ENCODE peak calls at places on chromosomes 16 and 17, in seven cellular contexts. F, P, O, A, I, X and M are unnamed samples.

GRCh38 chr16:529012-529575 is 1.6 kb downstream of the CAPN15 start:
- DNase-seq in F (peak; percentile 60), P (no peak), O (no peak), A (no peak), I (peak; percentile 30), X (no peak), M (no peak)

GRCh38 chr17:10135539-10136257 is 62.7 kb downstream of the GAS7 start:
- DNase-seq in F (peak; percentile 41), P (no peak), O (no peak), A (peak; percentile 46), I (no peak), X (no peak), M (no peak)

GRCh38 chr16:89072216-89073130 is 21.2 kb upstream of the ACSF3 start:
- DNase-seq in F (no peak), P (peak; percentile 52), O (no peak), A (peak; percentile 20), I (no peak), X (no peak), M (no peak)

GRCh38 chr17:75864448-75864871 is 9.3 kb upstream of the WBP2 start:
- DNase-seq in F (peak; percentile 39), P (peak; percentile 87), O (peak; percentile 52), A (peak; percentile 86), I (peak; percentile 46), X (peak; percentile 74), M (peak; percentile 52)

GRCh38 chr17:17790673-17791464 is 45.9 kb downstream of the SREBF1 start:
- DNase-seq in F (no peak), P (no peak), O (no peak), A (no peak), I (no peak), X (no peak), M (no peak)

GRCh38 chr17:28552201-28552999 is at the start of gene UNC119:
- DNase-seq in F (peak; percentile 83), P (peak; percentile 92), O (peak; percentile 70), A (peak; percentile 61), I (peak; percentile 67), X (peak; percentile 96), M (peak; percentile 85)

GRCh38 chr17:15488557-15488956 is 21.1 kb upstream of the CDRT4 start:
- DNase-seq in F (no peak), P (no peak), O (no peak), A (no peak), I (no peak), X (no peak), M (no peak)

GRCh38 chr17:28406478-28406824 is 439 bp upstream of the SLC46A1 start:
- DNase-seq in F (peak; percentile 25), P (no peak), O (peak; percentile 54), A (no peak), I (no peak), X (no peak), M (no peak)

GRCh38 chr16:86786338-86786737 is 208.0 kb downstream of the FOXL1 start:
- DNase-seq in F (no peak), P (no peak), O (no peak), A (no peak), I (no peak), X (no peak), M (no peak)

GRCh38 chr17:7355053-7355452 is at the start of gene TMEM95:
- DNase-seq in F (no peak), P (no peak), O (no peak), A (no peak), I (no peak), X (no peak), M (no peak)

GRCh38 chr16:13919330-13919682 is 648 bp upstream of the ERCC4 start:
- DNase-seq in F (peak; percentile 35), P (peak; percentile 17), O (peak; percentile 83), A (peak; percentile 70), I (no peak), X (no peak), M (no peak)

GRCh38 chr17:79792984-79793923 is 3.6 kb downstream of the CBX8 start:
- DNase-seq in F (no peak), P (peak; percentile 94), O (no peak), A (peak; percentile 76), I (no peak), X (peak; percentile 79), M (no peak)

GRCh38 chr16:50916040-50916439 is 174.2 kb downstream of the CYLD start:
- DNase-seq in F (no peak), P (no peak), O (no peak), A (no peak), I (no peak), X (no peak), M (no peak)

GRCh38 chr17:62653002-62653830 is 25.7 kb downstream of the MRC2 start:
- DNase-seq in F (peak; percentile 65), P (peak; percentile 79), O (peak; percentile 83), A (peak; percentile 49), I (peak; percentile 55), X (peak; percentile 100), M (peak; percentile 51)

GRCh38 chr16:1979271-1980025 is 1.8 kb downstream of the NOXO1 start:
- DNase-seq in F (peak; percentile 89), P (no peak), O (peak; percentile 86), A (no peak), I (no peak), X (peak; percentile 89), M (no peak)

GRCh38 chr17:31274252-31274651 is 22.8 kb downstream of the OMG start:
- DNase-seq in F (no peak), P (no peak), O (no peak), A (peak; percentile 93), I (no peak), X (no peak), M (no peak)

GRCh38 chr17:38562903-38563302 is 42.8 kb downstream of the SRCIN1 start:
- DNase-seq in F (no peak), P (no peak), O (no peak), A (no peak), I (no peak), X (peak; percentile 88), M (no peak)

GRCh38 chr16:56883586-56883985 is 18.6 kb downstream of the SLC12A3 start:
- DNase-seq in F (no peak), P (no peak), O (no peak), A (no peak), I (no peak), X (no peak), M (no peak)